ENCODE peak calls at places on chromosome 22, in four cellular contexts. I is NCI-H2029 treated with DMSO at 0.1 percent for 48 hours, K is GM03348, A is AG09319. F is an unnamed sample.

GRCh38 chr22:30206964-30207363 is 39.6 kb downstream of the LIF start:
- DNase-seq in I (no peak), K (peak), A (peak), F (peak)

GRCh38 chr22:32720924-32721323 is 80.6 kb upstream of the TIMP3 start:
- DNase-seq in I (peak), K (peak), A (no peak), F (no peak)

GRCh38 chr22:46575915-46576555 is 38.6 kb upstream of the CELSR1 start:
- DNase-seq in I (no peak), K (no peak), A (no peak), F (no peak)

GRCh38 chr22:21082248-21082647 is 36.5 kb downstream of the LRRC74B start:
- DNase-seq in I (no peak), K (no peak), A (peak), F (no peak)

GRCh38 chr22:39917091-39917703 is 16.3 kb downstream of the GRAP2 start:
- DNase-seq in I (peak), K (no peak), A (no peak), F (no peak)

GRCh38 chr22:31036671-31037550 is 44.2 kb upstream of the SMTN start:
- DNase-seq in I (no peak), K (peak), A (no peak), F (peak)

GRCh38 chr22:32723632-32724031 is 77.9 kb upstream of the TIMP3 start:
- DNase-seq in I (no peak), K (peak), A (peak), F (peak)

GRCh38 chr22:41523464-41524221 is 20.6 kb downstream of the POLR3H start:
- DNase-seq in I (no peak), K (no peak), A (peak), F (no peak)

GRCh38 chr22:26515938-26516337 is 3.7 kb upstream of the TFIP11 start:
- DNase-seq in I (no peak), K (no peak), A (no peak), F (no peak)

GRCh38 chr22:25057013-25057881 is 104.7 kb downstream of the KIAA1671 start:
- DNase-seq in I (peak), K (peak), A (no peak), F (peak)

GRCh38 chr22:20777420-20778177 is 3.7 kb downstream of the SERPIND1 start:
- DNase-seq in I (peak), K (peak), A (peak), F (peak)

GRCh38 chr22:35330258-35330861 is 30.7 kb downstream of the TOM1 start:
- DNase-seq in I (peak), K (peak), A (no peak), F (no peak)

GRCh38 chr22:19986410-19987341 is 29.9 kb downstream of the ARVCF start:
- DNase-seq in I (peak), K (peak), A (no peak), F (peak)

GRCh38 chr22:21942407-21942895 is 10.2 kb downstream of the PPM1F start:
- DNase-seq in I (no peak), K (peak), A (peak), F (peak)

GRCh38 chr22:24695958-24696511 is 78.5 kb downstream of the PIWIL3 start:
- DNase-seq in I (peak), K (no peak), A (no peak), F (no peak)

GRCh38 chr22:42283288-42284229 is 13.1 kb upstream of the TCF20 start:
- DNase-seq in I (no peak), K (peak), A (no peak), F (no peak)

GRCh38 chr22:36299911-36300310 is 47.0 kb downstream of the APOL1 start:
- DNase-seq in I (no peak), K (no peak), A (no peak), F (no peak)

GRCh38 chr22:42389137-42389536 is 43.1 kb downstream of the NFAM1 start:
- DNase-seq in I (no peak), K (no peak), A (no peak), F (no peak)

GRCh38 chr22:19688301-19689290 is 25.7 kb upstream of the SEPTIN5 start:
- DNase-seq in I (no peak), K (no peak), A (no peak), F (no peak)

GRCh38 chr22:22418163-22418549 is 90.4 kb downstream of the ZNF280B start:
- DNase-seq in I (no peak), K (no peak), A (no peak), F (no peak)

GRCh38 chr22:38411016-38411415 is 44.0 kb downstream of the KCNJ4 start:
- DNase-seq in I (no peak), K (no peak), A (no peak), F (no peak)

GRCh38 chr22:45006873-45007246 is 2.9 kb downstream of the PHF21B start:
- DNase-seq in I (no peak), K (no peak), A (no peak), F (no peak)

GRCh38 chr22:20624161-20624616 is 116.8 kb downstream of the MED15 start:
- DNase-seq in I (no peak), K (no peak), A (no peak), F (peak)